ENCODE peak calls at places on chromosome 16, in ten cellular contexts. R is heart left ventricle, O is sigmoid colon, H is lower leg skin, Y is A549, S is transverse colon, P is right lobe of liver, G is tibial nerve, N is adrenal gland, J is uterus. A is an unnamed sample.

GRCh38 chr16:87465306-87465705 is 27.5 kb downstream of the ZCCHC14 start:
- DNase-seq in R (peak), O (peak), H (peak), Y (no peak), S (peak), P (peak), G (peak), N (peak), J (peak), A (peak)

GRCh38 chr16:17109413-17109812 is 361.3 kb downstream of the XYLT1 start:
- DNase-seq in R (no peak), O (no peak), H (peak), Y (no peak), S (no peak), P (no peak), G (no peak), N (no peak), J (no peak), A (no peak)

GRCh38 chr16:77496934-77497333 is 62.1 kb upstream of the ADAMTS18 start:
- DNase-seq in R (no peak), O (no peak), H (no peak), Y (no peak), S (no peak), P (no peak), G (no peak), N (no peak), J (no peak), A (no peak)

GRCh38 chr16:878071-878784 is 77.7 kb upstream of the GNG13 start:
- DNase-seq in R (no peak), O (peak), H (no peak), Y (peak), S (peak), P (peak), G (no peak), N (no peak), J (no peak), A (no peak)

GRCh38 chr16:19410435-19411153 is 7.1 kb upstream of the TMC5 start:
- DNase-seq in R (no peak), O (no peak), H (no peak), Y (peak), S (peak), P (peak), G (no peak), N (no peak), J (no peak), A (no peak)

GRCh38 chr16:61892531-61892930 is 143.7 kb downstream of the CDH8 start:
- DNase-seq in R (no peak), O (no peak), H (no peak), Y (no peak), S (no peak), P (no peak), G (no peak), N (no peak), J (no peak), A (no peak)

GRCh38 chr16:19858654-19859018 is 26.0 kb downstream of the GPRC5B start:
- DNase-seq in R (no peak), O (peak), H (no peak), Y (no peak), S (no peak), P (no peak), G (no peak), N (no peak), J (no peak), A (no peak)

GRCh38 chr16:81478876-81479496 is 34.4 kb downstream of the CMIP start:
- DNase-seq in R (peak), O (no peak), H (no peak), Y (no peak), S (peak), P (peak), G (peak), N (peak), J (no peak), A (no peak)

GRCh38 chr16:79050063-79050462 is 550.5 kb downstream of the MAF start:
- DNase-seq in R (no peak), O (no peak), H (no peak), Y (no peak), S (no peak), P (no peak), G (no peak), N (no peak), J (no peak), A (no peak)

GRCh38 chr16:83972256-83973008 is 4.4 kb downstream of the NECAB2 start:
- DNase-seq in R (no peak), O (no peak), H (no peak), Y (no peak), S (no peak), P (no peak), G (no peak), N (no peak), J (no peak), A (no peak)

GRCh38 chr16:65842067-65842466 is 524.4 kb upstream of the CDH5 start:
- DNase-seq in R (no peak), O (no peak), H (no peak), Y (no peak), S (no peak), P (no peak), G (no peak), N (no peak), J (no peak), A (no peak)

GRCh38 chr16:64580558-64580957 is 541.3 kb downstream of the CDH11 start:
- DNase-seq in R (no peak), O (no peak), H (no peak), Y (no peak), S (no peak), P (no peak), G (no peak), N (no peak), J (no peak), A (no peak)

GRCh38 chr16:65123846-65124513 is 2.1 kb upstream of the CDH11 start:
- DNase-seq in R (no peak), O (peak), H (no peak), Y (no peak), S (no peak), P (no peak), G (no peak), N (no peak), J (peak), A (no peak)

GRCh38 chr16:745739-746138 is 4.9 kb upstream of the CIAO3 start:
- DNase-seq in R (no peak), O (no peak), H (no peak), Y (peak), S (no peak), P (no peak), G (no peak), N (no peak), J (no peak), A (no peak)

GRCh38 chr16:1152651-1153259 is at the start of gene CACNA1H:
- DNase-seq in R (peak), O (no peak), H (no peak), Y (peak), S (no peak), P (no peak), G (no peak), N (peak), J (peak), A (no peak)

GRCh38 chr16:17403859-17404545 is 66.8 kb downstream of the XYLT1 start:
- DNase-seq in R (no peak), O (no peak), H (no peak), Y (no peak), S (no peak), P (no peak), G (no peak), N (no peak), J (no peak), A (no peak)

GRCh38 chr16:49854227-49855203 is 1.4 kb downstream of the ZNF423 start:
- DNase-seq in R (peak), O (peak), H (peak), Y (peak), S (peak), P (peak), G (no peak), N (no peak), J (no peak), A (no peak)

GRCh38 chr16:4766875-4767628 is at the start of gene ZNF500:
- DNase-seq in R (peak), O (peak), H (peak), Y (peak), S (peak), P (peak), G (peak), N (peak), J (peak), A (peak)
- TF ChIP-seq POLR2A in R (no peak), O (peak), H (no peak), Y (peak), S (peak), P (peak), G (no peak), N (peak), J (peak), A (no peak)

GRCh38 chr16:2749936-2750335 is 2.5 kb upstream of the SRRM2 start:
- DNase-seq in R (no peak), O (no peak), H (no peak), Y (no peak), S (no peak), P (no peak), G (no peak), N (no peak), J (no peak), A (no peak)
- H3K4me3 ChIP-seq in R (no peak), O (no peak), H (no peak), Y (no peak), S (no peak), P (no peak), G (no peak), N (no peak), J (no peak), A (no peak)

GRCh38 chr16:13150181-13150885 is 248.9 kb downstream of the SHISA9 start:
- DNase-seq in R (no peak), O (no peak), H (no peak), Y (no peak), S (no peak), P (no peak), G (no peak), N (no peak), J (no peak), A (no peak)
- TF ChIP-seq POLR2A in R (no peak), O (no peak), H (no peak), Y (no peak), S (no peak), P (no peak), G (no peak), N (no peak), J (no peak), A (no peak)

GRCh38 chr16:54936086-54936978 is 5.7 kb downstream of the IRX5 start:
- DNase-seq in R (no peak), O (no peak), H (peak), Y (no peak), S (no peak), P (no peak), G (no peak), N (no peak), J (no peak), A (no peak)
- H3K4me3 ChIP-seq in R (peak), O (no peak), H (peak), Y (peak), S (peak), P (no peak), G (no peak), N (no peak), J (no peak), A (peak)

GRCh38 chr16:75754126-75754525 is 27.8 kb upstream of the CPHXL start:
- DNase-seq in R (no peak), O (no peak), H (no peak), Y (no peak), S (peak), P (no peak), G (no peak), N (no peak), J (no peak), A (peak)

GRCh38 chr16:75762746-75763145 is 36.5 kb upstream of the CPHXL start:
- DNase-seq in R (no peak), O (no peak), H (no peak), Y (no peak), S (no peak), P (no peak), G (no peak), N (no peak), J (no peak), A (no peak)

GRCh38 chr16:75760018-75760519 is 33.8 kb upstream of the CPHXL start:
- DNase-seq in R (no peak), O (no peak), H (no peak), Y (no peak), S (no peak), P (no peak), G (no peak), N (no peak), J (no peak), A (no peak)

GRCh38 chr16:75761111-75761510 is 34.8 kb upstream of the CPHXL start:
- DNase-seq in R (no peak), O (no peak), H (no peak), Y (no peak), S (no peak), P (no peak), G (no peak), N (no peak), J (no peak), A (no peak)

DNA sequence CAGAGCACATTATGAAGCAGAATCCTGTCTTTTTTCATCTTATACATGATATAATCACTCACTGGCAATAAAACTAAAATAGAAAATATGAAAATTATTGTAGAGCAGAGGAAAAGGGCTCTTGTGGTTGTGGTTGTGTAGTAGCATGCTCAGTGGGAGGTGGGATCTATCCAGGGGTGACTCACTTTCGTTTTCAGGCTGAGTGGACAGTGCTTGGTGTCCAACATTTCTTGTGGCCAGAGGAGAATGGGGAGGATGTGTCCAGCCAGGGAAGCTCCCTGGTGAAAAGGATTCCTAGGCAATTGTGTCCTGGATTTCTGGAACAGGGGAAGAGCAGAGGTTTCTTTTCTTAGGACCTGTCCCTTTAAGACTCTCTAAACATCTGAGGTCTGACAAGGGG is 31.9 kb upstream of the CPHXL start:
- DNase-seq in R (no peak), O (no peak), H (no peak), Y (no peak), S (no peak), P (no peak), G (no peak), N (no peak), J (no peak), A (no peak)
- TF ChIP-seq POLR2A in R (no peak), O (no peak), H (no peak), Y (no peak), S (no peak), P (no peak), G (no peak), N (no peak), J (no peak), A (no peak)

A was measured in breast epithelium.